ENCODE peak calls at places on chromosomes 1 and 21, in nine cellular contexts. G is T-helper 17 cell; H is activated T-cell treated with anti-CD3 and anti-CD28 coated beads for 1 hour; T is AG08396; D is CD4-positive, alpha-beta T cell; Y is RWPE1; M is mesenteric fat pad; B is neural progenitor cell; R is stimulated activated CD4-positive, alpha-beta T cell treated with anti-CD3 and anti-CD28 coated beads, Interleukin-4, amount 100 ng/mL, for 24 hours. E is an unnamed sample.

GRCh38 chr1:187001198-187001904 is 172.6 kb downstream of the PLA2G4A start:
- DNase-seq in G (no peak), H (no peak), T (peak; percentile 7), D (no peak), Y (peak; percentile 76), M (no peak), B (no peak), R (no peak), E (no peak)

GRCh38 chr1:85328713-85329376 is 52.4 kb upstream of the BCL10 start:
- DNase-seq in G (no peak), H (no peak), T (peak; percentile 82), D (no peak), Y (peak; percentile 94), M (no peak), B (no peak), R (no peak), E (no peak)

GRCh38 chr21:41845310-41846032 is 33.7 kb downstream of the PRDM15 start:
- DNase-seq in G (no peak), H (no peak), T (no peak), D (no peak), Y (no peak), M (no peak), B (no peak), R (no peak), E (no peak)

GRCh38 chr21:28375708-28376385 is 616.8 kb downstream of the LTN1 start:
- DNase-seq in G (no peak), H (no peak), T (no peak), D (no peak), Y (no peak), M (no peak), B (no peak), R (no peak), E (no peak)

GRCh38 chr1:226632169-226632884 is 83.8 kb downstream of the STUM start:
- DNase-seq in G (no peak), H (no peak), T (no peak), D (no peak), Y (no peak), M (peak; percentile 74), B (no peak), R (no peak), E (no peak)

GRCh38 chr1:67300561-67300960 is 7.1 kb upstream of the IL12RB2 start:
- DNase-seq in G (no peak), H (no peak), T (no peak), D (no peak), Y (no peak), M (no peak), B (no peak), R (no peak), E (no peak)

GRCh38 chr1:11273595-11274234 is 717 bp downstream of the UBIAD1 start:
- DNase-seq in G (no peak), H (no peak), T (no peak), D (no peak), Y (no peak), M (no peak), B (peak; percentile 31), R (peak; percentile 17), E (no peak)

GRCh38 chr1:172547071-172547470 is 14.1 kb downstream of the SUCO start:
- DNase-seq in G (no peak), H (no peak), T (no peak), D (no peak), Y (no peak), M (no peak), B (no peak), R (no peak), E (no peak)

GRCh38 chr1:8420318-8420717 is 102.4 kb downstream of the SLC45A1 start:
- DNase-seq in G (no peak), H (no peak), T (no peak), D (no peak), Y (no peak), M (no peak), B (no peak), R (no peak), E (no peak)

GRCh38 chr1:220696863-220697231 is 6.7 kb downstream of the C1orf115 start:
- DNase-seq in G (no peak), H (no peak), T (no peak), D (no peak), Y (no peak), M (no peak), B (no peak), R (no peak), E (no peak)

GRCh38 chr1:26570287-26570686 is 40.7 kb downstream of the RPS6KA1 start:
- DNase-seq in G (no peak), H (no peak), T (no peak), D (no peak), Y (no peak), M (no peak), B (no peak), R (no peak), E (no peak)

GRCh38 chr21:33537212-33537611 is 4.7 kb downstream of the GART start:
- DNase-seq in G (no peak), H (no peak), T (no peak), D (no peak), Y (no peak), M (no peak), B (no peak), R (no peak), E (no peak)

GRCh38 chr1:82934069-82934468 is 1064.9 kb downstream of the TTLL7 start:
- DNase-seq in G (no peak), H (no peak), T (no peak), D (no peak), Y (no peak), M (no peak), B (no peak), R (no peak), E (no peak)

GRCh38 chr21:45455321-45456013 is 50.5 kb downstream of the COL18A1 start:
- DNase-seq in G (no peak), H (no peak), T (peak; percentile 86), D (no peak), Y (peak; percentile 8), M (no peak), B (no peak), R (no peak), E (no peak)

GRCh38 chr1:211580303-211580687 is 1.3 kb upstream of the SLC30A1 start:
- DNase-seq in G (no peak), H (no peak), T (peak; percentile 20), D (no peak), Y (no peak), M (no peak), B (peak; percentile 11), R (no peak), E (no peak)

GRCh38 chr1:38046884-38047602 is 450 bp upstream of the POU3F1 start:
- DNase-seq in G (peak; percentile 75), H (peak; percentile 57), T (peak; percentile 96), D (peak; percentile 51), Y (peak; percentile 85), M (no peak), B (peak; percentile 91), R (peak; percentile 78), E (peak; percentile 65)

GRCh38 chr1:7960165-7960564 is 1.3 kb upstream of the PARK7 start:
- DNase-seq in G (no peak), H (no peak), T (no peak), D (no peak), Y (no peak), M (no peak), B (no peak), R (no peak), E (no peak)

GRCh38 chr1:190067592-190067991 is 410.1 kb downstream of the BRINP3 start:
- DNase-seq in G (no peak), H (no peak), T (peak; percentile 5), D (no peak), Y (peak; percentile 30), M (no peak), B (no peak), R (no peak), E (no peak)

GRCh38 chr1:213231795-213232231 is 180.8 kb downstream of the RPS6KC1 start:
- DNase-seq in G (no peak), H (no peak), T (peak; percentile 7), D (no peak), Y (no peak), M (no peak), B (peak; percentile 82), R (no peak), E (no peak)

GRCh38 chr1:14826172-14826636 is 227.7 kb downstream of the KAZN start:
- DNase-seq in G (no peak), H (no peak), T (peak; percentile 75), D (no peak), Y (no peak), M (no peak), B (no peak), R (no peak), E (no peak)

GRCh38 chr1:10787274-10787673 is 9.2 kb downstream of the CASZ1 start:
- DNase-seq in G (no peak), H (no peak), T (no peak), D (no peak), Y (no peak), M (no peak), B (no peak), R (no peak), E (no peak)

GRCh38 chr1:43653893-43654292 is 3.9 kb downstream of the KDM4A start:
- DNase-seq in G (no peak), H (no peak), T (no peak), D (no peak), Y (no peak), M (no peak), B (no peak), R (no peak), E (no peak)

GRCh38 chr1:13956386-13956785 is 256.4 kb downstream of the PRDM2 start:
- DNase-seq in G (no peak), H (no peak), T (no peak), D (no peak), Y (peak; percentile 19), M (no peak), B (no peak), R (no peak), E (no peak)

GRCh38 chr1:64505232-64505943 is 35.5 kb downstream of the CACHD1 start:
- DNase-seq in G (peak; percentile 9), H (peak; percentile 41), T (peak; percentile 55), D (peak; percentile 14), Y (no peak), M (no peak), B (peak; percentile 89), R (peak; percentile 14), E (peak; percentile 2)

GRCh38 chr21:44866780-44867179 is 6.7 kb downstream of the PTTG1IP start:
- DNase-seq in G (no peak), H (no peak), T (no peak), D (no peak), Y (no peak), M (no peak), B (no peak), R (no peak), E (no peak)

GRCh38 chr21:46160563-46161179 is 5.3 kb upstream of the FTCD start:
- DNase-seq in G (no peak), H (no peak), T (no peak), D (no peak), Y (no peak), M (peak; percentile 75), B (peak; percentile 10), R (no peak), E (no peak)

GRCh38 chr1:78619029-78619428 is 1.2 kb upstream of the IFI44L start:
- DNase-seq in G (no peak), H (no peak), T (no peak), D (no peak), Y (no peak), M (no peak), B (no peak), R (no peak), E (no peak)

GRCh38 chr1:226626577-226626956 is 78.0 kb downstream of the STUM start:
- DNase-seq in G (peak; percentile 63), H (peak; percentile 65), T (peak; percentile 83), D (peak; percentile 73), Y (peak; percentile 72), M (peak; percentile 91), B (peak; percentile 74), R (peak; percentile 86), E (peak; percentile 80)

GRCh38 chr1:156126701-156127534 is 12.4 kb downstream of the LMNA start:
- DNase-seq in G (peak; percentile 84), H (peak; percentile 53), T (peak; percentile 57), D (peak; percentile 77), Y (no peak), M (no peak), B (no peak), R (peak; percentile 86), E (peak; percentile 41)

GRCh38 chr1:45334308-45335245 is 5.4 kb upstream of the TOE1 start:
- DNase-seq in G (no peak), H (no peak), T (no peak), D (no peak), Y (no peak), M (no peak), B (peak; percentile 41), R (no peak), E (no peak)

GRCh38 chr1:226653311-226653921 is 85.7 kb downstream of the ITPKB start:
- DNase-seq in G (peak; percentile 61), H (peak; percentile 45), T (no peak), D (peak; percentile 53), Y (no peak), M (no peak), B (no peak), R (peak; percentile 62), E (peak; percentile 56)

E was measured in memory B cell.